ENCODE peak calls at places on chromosomes 5 and 9, in six cellular contexts. A, Q, C, Y, O and L are unnamed samples. For H3K36me3, the result is how much of the 10 kb centered on the place peaks cover.

GRCh38 chr5:757346-757930 is 27.1 kb downstream of the ZDHHC11B start:
- DNase-seq in Y (no peak), C (peak), Q (no peak), A (no peak), O (no peak), L (no peak)

GRCh38 chr9:5626727-5627634 is 1.9 kb upstream of the RIC1 start:
- DNase-seq in Q (no peak), C (no peak), O (peak), A (peak), Y (peak), L (no peak)

GRCh38 chr5:144581044-144581443 is 410.4 kb downstream of the KCTD16 start:
- DNase-seq in O (no peak), Q (no peak), A (no peak), C (no peak), Y (no peak), L (no peak)

GRCh38 chr5:98425626-98426025 is 347.8 kb upstream of the RGMB start:
- DNase-seq in Q (no peak), Y (no peak), A (no peak), O (no peak), C (no peak), L (no peak)

GRCh38 chr5:31328031-31328430 is 134.5 kb downstream of the CDH6 start:
- DNase-seq in C (no peak), A (peak), Q (no peak), O (no peak), Y (no peak), L (no peak)

GRCh38 chr9:21413089-21414023 is 4.4 kb downstream of the IFNA8 start:
- DNase-seq in A (no peak), Y (no peak), C (no peak), O (no peak), Q (no peak), L (no peak)

GRCh38 chr9:99490736-99491135 is 268.7 kb downstream of the SEC61B start:
- DNase-seq in O (no peak), Q (no peak), Y (no peak), A (peak), C (no peak), L (no peak)

GRCh38 chr9:113155911-113156559 is 5.2 kb downstream of the SLC31A2 start:
- DNase-seq in Q (no peak), C (no peak), Y (no peak), O (no peak), A (no peak), L (no peak)

GRCh38 chr9:19992556-19992955 is 203.7 kb upstream of the SLC24A2 start:
- DNase-seq in A (peak), O (no peak), Y (peak), C (no peak), Q (no peak), L (no peak)

GRCh38 chr9:85142461-85143401 is 473.2 kb downstream of the NTRK2 start:
- DNase-seq in Y (peak), C (no peak), A (peak), Q (peak), O (peak), L (no peak)

GRCh38 chr5:163727028-163727427 is 221.6 kb downstream of the MAT2B start:
- DNase-seq in Q (no peak), O (no peak), A (no peak), C (no peak), Y (no peak), L (no peak)

GRCh38 chr5:71862661-71863060 is 143.6 kb downstream of the CARTPT start:
- DNase-seq in A (no peak), C (no peak), Q (no peak), Y (no peak), O (no peak), L (no peak)

GRCh38 chr9:72154468-72155281 is 5.4 kb downstream of the GDA start:
- DNase-seq in A (no peak), O (no peak), C (no peak), Q (peak), Y (peak), L (no peak)

GRCh38 chr9:12719431-12719830 is 26.2 kb downstream of the TYRP1 start:
- DNase-seq in O (peak), Y (peak), C (no peak), Q (peak), A (peak), L (no peak)

GRCh38 chr5:59346987-59347386 is 546.5 kb downstream of the PDE4D start:
- DNase-seq in O (no peak), A (peak), Q (no peak), C (no peak), Y (no peak), L (no peak)

GRCh38 chr9:36194326-36195000 is 3.7 kb downstream of the CLTA start:
- DNase-seq in A (no peak), Q (no peak), C (no peak), Y (no peak), O (no peak), L (no peak)
- H3K4me3 ChIP-seq in A (peak), Q (no peak), C (no peak), Y (no peak), O (no peak), L (peak)

GRCh38 chr9:723308-723707 is 118.2 kb upstream of the DMRT1 start:
- DNase-seq in Y (no peak), Q (no peak), C (no peak), A (no peak), O (no peak), L (no peak)

GRCh38 chr9:726005-726404 is 115.5 kb upstream of the DMRT1 start:
- DNase-seq in Q (no peak), C (no peak), A (no peak), O (no peak), Y (no peak), L (no peak)

GRCh38 chr9:727767-728166 is 113.7 kb upstream of the DMRT1 start:
- DNase-seq in A (no peak), Y (peak), Q (no peak), O (no peak), C (no peak), L (no peak)

GRCh38 chr9:731474-731873 is 110.0 kb upstream of the DMRT1 start:
- DNase-seq in Q (no peak), C (no peak), O (no peak), Y (no peak), A (no peak), L (no peak)

DNA sequence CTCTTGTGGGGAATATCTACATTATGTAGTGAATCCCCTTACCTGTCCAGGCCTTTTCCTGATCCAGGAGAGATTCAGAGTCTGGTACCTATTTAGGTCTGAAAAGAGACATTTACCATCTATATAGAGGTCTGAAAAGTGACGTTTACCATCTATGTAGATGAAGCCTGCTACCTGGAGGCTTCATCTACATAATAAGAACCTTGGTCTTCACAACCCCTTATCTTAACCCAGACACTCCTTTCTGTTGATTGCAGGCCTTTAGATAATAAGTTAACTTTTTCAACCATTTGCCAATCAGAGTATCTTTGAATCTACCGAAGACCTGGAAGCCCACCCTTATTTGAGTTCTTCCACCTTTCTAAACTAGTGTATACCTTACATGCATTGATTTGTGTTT is 113.0 kb upstream of the DMRT1 start:
- DNase-seq in O (no peak), Q (no peak), C (no peak), Y (no peak), A (no peak), L (no peak)
- H3K36me3 ChIP-seq in O (under half), Q (half or more), C (under half), Y (under half), A (under half), L (under half)

DNA sequence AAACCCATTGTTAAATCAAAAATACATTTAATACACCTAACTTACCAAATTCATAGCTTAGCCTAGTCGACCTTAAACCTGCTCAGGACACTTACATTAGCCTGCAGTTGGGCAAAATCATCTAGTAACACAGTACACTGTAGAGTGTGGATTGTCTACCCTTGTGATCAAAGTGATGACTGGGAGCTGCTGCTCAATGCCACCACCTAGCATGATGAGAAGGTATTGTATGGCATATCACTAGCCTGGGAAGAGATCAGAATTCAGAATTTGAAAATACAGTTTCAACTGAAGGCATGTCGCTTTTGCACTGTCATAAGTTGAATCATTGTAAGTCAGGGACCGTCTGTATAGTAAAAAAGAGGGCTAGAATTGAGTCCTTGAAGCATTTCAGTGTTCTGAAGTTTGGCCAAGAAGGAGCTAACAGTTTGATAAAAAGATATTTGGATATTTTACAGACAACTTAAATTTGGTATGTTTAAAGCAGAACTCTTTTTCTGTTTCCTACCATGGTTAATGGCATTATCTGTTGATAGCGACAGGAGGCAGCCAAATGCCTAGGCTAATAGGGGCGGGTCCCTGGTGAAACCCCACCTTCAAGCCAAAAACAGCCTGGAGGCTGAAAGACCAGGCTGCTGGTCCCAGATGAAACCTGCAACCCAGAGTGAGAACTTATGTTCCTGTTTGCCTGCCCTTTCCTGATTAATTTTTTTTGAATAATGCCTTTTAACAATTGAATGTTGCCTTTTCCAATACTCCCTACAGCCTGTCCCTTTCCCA is 23.0 kb downstream of the SMIM15 start:
- DNase-seq in A (no peak), Y (peak), C (no peak), O (no peak), Q (no peak), L (no peak)
- TF ChIP-seq CTCF in A (no peak), Y (peak), C (no peak), O (peak), Q (peak), L (no peak)

GRCh38 chr9:136701665-136702048 is 10.7 kb upstream of the DIPK1B start:
- DNase-seq in A (no peak), O (no peak), Y (no peak), C (peak), Q (no peak), L (no peak)
- H3K4me3 ChIP-seq in A (no peak), O (no peak), Y (no peak), C (no peak), Q (no peak), L (no peak)

DNA sequence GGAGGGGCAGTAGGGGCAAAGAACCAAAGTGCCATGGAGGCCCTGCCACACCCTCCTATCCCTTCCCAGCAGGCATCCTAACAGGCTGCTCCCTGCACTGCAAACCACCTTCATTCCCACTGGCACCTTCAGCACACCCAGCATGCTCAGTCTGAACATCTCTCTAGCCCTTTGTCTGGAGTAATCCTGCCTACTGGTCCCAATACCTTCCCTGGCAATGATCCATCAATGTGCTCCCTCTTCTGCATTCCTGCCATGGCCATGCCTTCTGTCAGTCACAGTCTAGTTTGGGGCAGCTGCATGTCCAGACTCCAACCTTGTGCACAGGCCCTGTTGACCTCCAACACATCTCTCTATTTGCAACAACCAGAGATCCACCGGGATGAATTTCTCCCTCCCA is 4.9 kb downstream of the MACROH2A1 start:
- DNase-seq in C (no peak), Y (no peak), O (no peak), Q (no peak), A (no peak), L (no peak)
- H3K36me3 ChIP-seq in C (under half), Y (under half), O (under half), Q (under half), A (under half), L (under half)

DNA sequence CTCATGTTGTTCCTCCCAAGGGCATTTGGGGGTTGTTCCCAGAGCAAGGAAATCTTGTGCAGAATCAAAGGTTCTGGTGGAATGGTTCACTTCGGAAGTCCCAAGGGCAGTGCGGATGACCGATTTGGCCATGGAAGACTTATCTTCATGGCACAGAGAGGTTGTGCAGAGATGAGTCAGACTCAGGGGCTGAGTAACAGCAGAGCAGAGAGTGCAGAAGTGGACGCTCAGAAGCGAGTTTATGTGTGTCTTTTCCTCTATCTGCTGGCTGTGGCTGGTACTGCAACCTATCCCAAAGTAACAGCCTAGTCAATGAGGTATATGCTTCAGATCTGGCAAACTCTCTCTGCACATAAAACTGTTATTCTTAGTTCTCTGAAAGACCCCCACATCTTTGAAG is 118.1 kb downstream of the DPYSL3 start:
- DNase-seq in A (peak), C (no peak), O (peak), Y (peak), Q (peak), L (no peak)
- TF ChIP-seq CTCF in A (peak), C (peak), O (peak), Y (peak), Q (peak), L (peak)